ENCODE peak calls at places on chromosomes 6 and 20, in seven cellular contexts. One of them, this sample, is unnamed.

GRCh38 chr6:36840471-36841461 is 1.5 kb upstream of the CPNE5 start:
- DNase-seq in SK-N-SH: no peak
- DNase-seq in EH: no peak
- DNase-seq in NCI-H774: no peak
- DNase-seq in mucosa of gallbladder: no peak
- DNase-seq in activated naive CD4-positive, alpha-beta T cell: no peak
- DNase-seq in astrocyte of the cerebellum: no peak
- DNase-seq in this sample: no peak

GRCh38 chr6:169445227-169445626 is 191.6 kb upstream of the THBS2 start:
- DNase-seq in SK-N-SH: peak; percentile 36
- DNase-seq in activated naive CD4-positive, alpha-beta T cell: no peak
- DNase-seq in mucosa of gallbladder: no peak
- DNase-seq in EH: no peak
- DNase-seq in astrocyte of the cerebellum: no peak
- DNase-seq in NCI-H774: no peak
- DNase-seq in this sample: no peak

GRCh38 chr6:158648682-158649131 is 1.1 kb upstream of the SYTL3 start:
- DNase-seq in SK-N-SH: no peak
- DNase-seq in EH: peak; percentile 96
- DNase-seq in activated naive CD4-positive, alpha-beta T cell: no peak
- DNase-seq in mucosa of gallbladder: no peak
- DNase-seq in astrocyte of the cerebellum: no peak
- DNase-seq in NCI-H774: no peak
- DNase-seq in this sample: no peak

GRCh38 chr6:108544586-108544985 is 16.1 kb upstream of the FOXO3 start:
- DNase-seq in NCI-H774: no peak
- DNase-seq in EH: peak; percentile 42
- DNase-seq in astrocyte of the cerebellum: no peak
- DNase-seq in mucosa of gallbladder: no peak
- DNase-seq in SK-N-SH: no peak
- DNase-seq in activated naive CD4-positive, alpha-beta T cell: no peak
- DNase-seq in this sample: no peak

GRCh38 chr6:32133786-32134185 is 3.7 kb upstream of the FKBPL start:
- DNase-seq in activated naive CD4-positive, alpha-beta T cell: no peak
- DNase-seq in SK-N-SH: no peak
- DNase-seq in EH: peak; percentile 85
- DNase-seq in NCI-H774: no peak
- DNase-seq in mucosa of gallbladder: no peak
- DNase-seq in astrocyte of the cerebellum: no peak
- DNase-seq in this sample: no peak

GRCh38 chr6:166336847-166337246 is 5.5 kb downstream of the SFT2D1 start:
- DNase-seq in astrocyte of the cerebellum: no peak
- DNase-seq in mucosa of gallbladder: no peak
- DNase-seq in activated naive CD4-positive, alpha-beta T cell: no peak
- DNase-seq in NCI-H774: no peak
- DNase-seq in SK-N-SH: no peak
- DNase-seq in EH: no peak
- DNase-seq in this sample: no peak

GRCh38 chr6:162377735-162378134 is 349.8 kb downstream of the PRKN start:
- DNase-seq in EH: no peak
- DNase-seq in astrocyte of the cerebellum: peak; percentile 33
- DNase-seq in activated naive CD4-positive, alpha-beta T cell: no peak
- DNase-seq in mucosa of gallbladder: no peak
- DNase-seq in SK-N-SH: no peak
- DNase-seq in NCI-H774: no peak
- DNase-seq in this sample: no peak

GRCh38 chr6:166691741-166692140 is 64.7 kb upstream of the RPS6KA2 start:
- DNase-seq in EH: peak; percentile 15
- DNase-seq in mucosa of gallbladder: no peak
- DNase-seq in astrocyte of the cerebellum: no peak
- DNase-seq in SK-N-SH: no peak
- DNase-seq in activated naive CD4-positive, alpha-beta T cell: no peak
- DNase-seq in NCI-H774: no peak
- DNase-seq in this sample: no peak

GRCh38 chr6:137999815-138000214 is 107.4 kb downstream of the PERP start:
- DNase-seq in astrocyte of the cerebellum: no peak
- DNase-seq in activated naive CD4-positive, alpha-beta T cell: no peak
- DNase-seq in SK-N-SH: no peak
- DNase-seq in mucosa of gallbladder: no peak
- DNase-seq in NCI-H774: no peak
- DNase-seq in EH: no peak
- DNase-seq in this sample: no peak

GRCh38 chr6:117536317-117536716 is 53.8 kb downstream of the DCBLD1 start:
- DNase-seq in astrocyte of the cerebellum: no peak
- DNase-seq in SK-N-SH: no peak
- DNase-seq in activated naive CD4-positive, alpha-beta T cell: no peak
- DNase-seq in mucosa of gallbladder: no peak
- DNase-seq in EH: peak; percentile 41
- DNase-seq in NCI-H774: no peak
- DNase-seq in this sample: no peak

GRCh38 chr20:63826753-63827152 is 4.3 kb downstream of the ZBTB46 start:
- DNase-seq in EH: peak; percentile 27
- DNase-seq in astrocyte of the cerebellum: no peak
- DNase-seq in SK-N-SH: no peak
- DNase-seq in NCI-H774: no peak
- DNase-seq in activated naive CD4-positive, alpha-beta T cell: no peak
- DNase-seq in mucosa of gallbladder: no peak
- DNase-seq in this sample: no peak

GRCh38 chr6:130152908-130153510 is 69.7 kb downstream of the SAMD3 start:
- DNase-seq in activated naive CD4-positive, alpha-beta T cell: no peak
- DNase-seq in mucosa of gallbladder: no peak
- DNase-seq in EH: no peak
- DNase-seq in SK-N-SH: no peak
- DNase-seq in NCI-H774: no peak
- DNase-seq in astrocyte of the cerebellum: no peak
- DNase-seq in this sample: no peak

GRCh38 chr20:32285621-32286334 is 8.3 kb downstream of the KIF3B start:
- DNase-seq in activated naive CD4-positive, alpha-beta T cell: no peak
- DNase-seq in mucosa of gallbladder: peak; percentile 28
- DNase-seq in astrocyte of the cerebellum: no peak
- DNase-seq in NCI-H774: no peak
- DNase-seq in EH: peak; percentile 58
- DNase-seq in SK-N-SH: no peak
- DNase-seq in this sample: no peak

GRCh38 chr6:111423960-111424846 is 58.8 kb downstream of the REV3L start:
- DNase-seq in astrocyte of the cerebellum: peak; percentile 15
- DNase-seq in mucosa of gallbladder: no peak
- DNase-seq in activated naive CD4-positive, alpha-beta T cell: no peak
- DNase-seq in SK-N-SH: peak; percentile 63
- DNase-seq in NCI-H774: peak; percentile 74
- DNase-seq in EH: peak; percentile 41
- DNase-seq in this sample: no peak

GRCh38 chr6:81894788-81895221 is 142.3 kb upstream of the TENT5A start:
- DNase-seq in NCI-H774: no peak
- DNase-seq in astrocyte of the cerebellum: no peak
- DNase-seq in mucosa of gallbladder: no peak
- DNase-seq in EH: peak; percentile 32
- DNase-seq in SK-N-SH: no peak
- DNase-seq in activated naive CD4-positive, alpha-beta T cell: no peak
- DNase-seq in this sample: no peak

GRCh38 chr20:40470313-40471260 is 218.4 kb downstream of the MAFB start:
- DNase-seq in NCI-H774: no peak
- DNase-seq in mucosa of gallbladder: peak; percentile 14
- DNase-seq in SK-N-SH: peak; percentile 19
- DNase-seq in EH: no peak
- DNase-seq in activated naive CD4-positive, alpha-beta T cell: no peak
- DNase-seq in astrocyte of the cerebellum: no peak
- DNase-seq in this sample: no peak

GRCh38 chr6:2986722-2987196 is 12.9 kb upstream of the NQO2 start:
- DNase-seq in SK-N-SH: no peak
- DNase-seq in NCI-H774: no peak
- DNase-seq in EH: peak; percentile 97
- DNase-seq in activated naive CD4-positive, alpha-beta T cell: no peak
- DNase-seq in astrocyte of the cerebellum: peak; percentile 83
- DNase-seq in mucosa of gallbladder: peak; percentile 46
- DNase-seq in this sample: no peak

GRCh38 chr6:21026576-21027273 is 492.5 kb downstream of the CDKAL1 start:
- DNase-seq in mucosa of gallbladder: no peak
- DNase-seq in astrocyte of the cerebellum: no peak
- DNase-seq in NCI-H774: no peak
- DNase-seq in activated naive CD4-positive, alpha-beta T cell: no peak
- DNase-seq in EH: peak; percentile 79
- DNase-seq in SK-N-SH: no peak
- DNase-seq in this sample: no peak

GRCh38 chr6:104226798-104227444 is 632.8 kb downstream of the HACE1 start:
- DNase-seq in EH: no peak
- DNase-seq in SK-N-SH: no peak
- DNase-seq in activated naive CD4-positive, alpha-beta T cell: no peak
- DNase-seq in NCI-H774: no peak
- DNase-seq in astrocyte of the cerebellum: no peak
- DNase-seq in mucosa of gallbladder: no peak
- DNase-seq in this sample: no peak

GRCh38 chr6:45504947-45505346 is 127.2 kb upstream of the SUPT3H start:
- DNase-seq in SK-N-SH: no peak
- DNase-seq in NCI-H774: peak; percentile 27
- DNase-seq in mucosa of gallbladder: peak; percentile 15
- DNase-seq in activated naive CD4-positive, alpha-beta T cell: no peak
- DNase-seq in astrocyte of the cerebellum: peak; percentile 40
- DNase-seq in EH: peak; percentile 76
- DNase-seq in this sample: no peak

GRCh38 chr20:45049904-45050471 is 50.9 kb downstream of the KCNS1 start:
- DNase-seq in SK-N-SH: no peak
- DNase-seq in activated naive CD4-positive, alpha-beta T cell: no peak
- DNase-seq in EH: no peak
- DNase-seq in astrocyte of the cerebellum: no peak
- DNase-seq in mucosa of gallbladder: no peak
- DNase-seq in NCI-H774: no peak
- DNase-seq in this sample: no peak

GRCh38 chr6:53168516-53169257 is 20.0 kb upstream of the GCM1 start:
- DNase-seq in SK-N-SH: no peak
- DNase-seq in astrocyte of the cerebellum: peak; percentile 51
- DNase-seq in EH: peak; percentile 88
- DNase-seq in activated naive CD4-positive, alpha-beta T cell: no peak
- DNase-seq in mucosa of gallbladder: no peak
- DNase-seq in NCI-H774: no peak
- DNase-seq in this sample: no peak

GRCh38 chr20:24978493-24978892 is 14.1 kb downstream of the APMAP start:
- DNase-seq in SK-N-SH: no peak
- DNase-seq in EH: no peak
- DNase-seq in mucosa of gallbladder: no peak
- DNase-seq in astrocyte of the cerebellum: no peak
- DNase-seq in NCI-H774: no peak
- DNase-seq in activated naive CD4-positive, alpha-beta T cell: no peak
- DNase-seq in this sample: no peak

GRCh38 chr20:51368461-51369211 is 173.9 kb downstream of the NFATC2 start:
- DNase-seq in EH: peak; percentile 53
- DNase-seq in mucosa of gallbladder: no peak
- DNase-seq in SK-N-SH: no peak
- DNase-seq in NCI-H774: no peak
- DNase-seq in astrocyte of the cerebellum: no peak
- DNase-seq in activated naive CD4-positive, alpha-beta T cell: no peak
- DNase-seq in this sample: no peak

GRCh38 chr6:32685603-32686002 is 19.1 kb upstream of the HLA-DQB1 start:
- DNase-seq in mucosa of gallbladder: no peak
- DNase-seq in EH: peak; percentile 8
- DNase-seq in astrocyte of the cerebellum: no peak
- DNase-seq in NCI-H774: no peak
- DNase-seq in SK-N-SH: no peak
- DNase-seq in activated naive CD4-positive, alpha-beta T cell: no peak
- DNase-seq in this sample: no peak

GRCh38 chr6:131937703-131938631 is 13.2 kb downstream of the CCN2 start:
- DNase-seq in mucosa of gallbladder: no peak
- DNase-seq in NCI-H774: no peak
- DNase-seq in EH: peak; percentile 93
- DNase-seq in activated naive CD4-positive, alpha-beta T cell: no peak
- DNase-seq in astrocyte of the cerebellum: no peak
- DNase-seq in SK-N-SH: no peak
- DNase-seq in this sample: no peak

GRCh38 chr20:17226410-17227198 is at the start of gene PCSK2:
- DNase-seq in activated naive CD4-positive, alpha-beta T cell: no peak
- DNase-seq in SK-N-SH: peak; percentile 90
- DNase-seq in mucosa of gallbladder: no peak
- DNase-seq in astrocyte of the cerebellum: peak; percentile 16
- DNase-seq in NCI-H774: peak; percentile 88
- DNase-seq in EH: peak; percentile 49
- DNase-seq in this sample: no peak

GRCh38 chr6:125798734-125799510 is 8.2 kb downstream of the NCOA7 start:
- DNase-seq in astrocyte of the cerebellum: no peak
- DNase-seq in EH: peak; percentile 45
- DNase-seq in SK-N-SH: no peak
- DNase-seq in activated naive CD4-positive, alpha-beta T cell: no peak
- DNase-seq in mucosa of gallbladder: no peak
- DNase-seq in NCI-H774: no peak
- DNase-seq in this sample: no peak

GRCh38 chr6:113858605-113859348 is 1.6 kb downstream of the MARCKS start:
- DNase-seq in astrocyte of the cerebellum: peak; percentile 86
- DNase-seq in EH: peak; percentile 89
- DNase-seq in activated naive CD4-positive, alpha-beta T cell: peak; percentile 18
- DNase-seq in SK-N-SH: peak; percentile 95
- DNase-seq in NCI-H774: peak; percentile 96
- DNase-seq in mucosa of gallbladder: peak; percentile 87
- DNase-seq in this sample: peak; percentile 94

GRCh38 chr6:110826236-110827129 is 11.2 kb upstream of the CDK19 start:
- DNase-seq in NCI-H774: no peak
- DNase-seq in SK-N-SH: no peak
- DNase-seq in mucosa of gallbladder: no peak
- DNase-seq in astrocyte of the cerebellum: no peak
- DNase-seq in activated naive CD4-positive, alpha-beta T cell: no peak
- DNase-seq in EH: peak; percentile 43
- DNase-seq in this sample: no peak

GRCh38 chr6:16802071-16802470 is 40.8 kb upstream of the ATXN1 start:
- DNase-seq in mucosa of gallbladder: no peak
- DNase-seq in activated naive CD4-positive, alpha-beta T cell: no peak
- DNase-seq in NCI-H774: no peak
- DNase-seq in astrocyte of the cerebellum: peak; percentile 84
- DNase-seq in SK-N-SH: no peak
- DNase-seq in EH: peak; percentile 67
- DNase-seq in this sample: no peak

GRCh38 chr20:37880726-37881591 is 22.0 kb upstream of the VSTM2L start:
- DNase-seq in activated naive CD4-positive, alpha-beta T cell: no peak
- DNase-seq in mucosa of gallbladder: no peak
- DNase-seq in SK-N-SH: peak; percentile 96
- DNase-seq in astrocyte of the cerebellum: no peak
- DNase-seq in EH: no peak
- DNase-seq in NCI-H774: no peak
- DNase-seq in this sample: no peak